ENCODE peak calls at places on chromosomes 11 and 22, in nine cellular contexts. One of them, this sample, is unnamed.

GRCh38 chr22:28793976-28794584 is 6.3 kb downstream of the XBP1 start:
- DNase-seq in Right ventricle myocardium superior: no peak
- DNase-seq in stimulated activated CD4-positive, alpha-beta T cell treated with anti-CD3 and anti-CD28 coated beads, Interleukin-12 subunit alpha, Interleukin-12 subunit beta, amount 100 ng/mL, for 4 hours: no peak
- DNase-seq in coronary artery: no peak
- DNase-seq in mucosa of descending colon: no peak
- DNase-seq in A172: no peak
- DNase-seq in mesenchymal stem cell: no peak
- DNase-seq in NAMALWA: no peak
- DNase-seq in HTR-8/SVneo: no peak
- DNase-seq in this sample: no peak

GRCh38 chr11:33500865-33501479 is 199.7 kb downstream of the C11orf91 start:
- DNase-seq in Right ventricle myocardium superior: no peak
- DNase-seq in stimulated activated CD4-positive, alpha-beta T cell treated with anti-CD3 and anti-CD28 coated beads, Interleukin-12 subunit alpha, Interleukin-12 subunit beta, amount 100 ng/mL, for 4 hours: no peak
- DNase-seq in coronary artery: no peak
- DNase-seq in mucosa of descending colon: no peak
- DNase-seq in A172: peak
- DNase-seq in mesenchymal stem cell: peak
- DNase-seq in NAMALWA: peak
- DNase-seq in HTR-8/SVneo: peak
- DNase-seq in this sample: no peak

GRCh38 chr11:132962026-132962425 is 570.3 kb downstream of the OPCML start:
- DNase-seq in Right ventricle myocardium superior: no peak
- DNase-seq in stimulated activated CD4-positive, alpha-beta T cell treated with anti-CD3 and anti-CD28 coated beads, Interleukin-12 subunit alpha, Interleukin-12 subunit beta, amount 100 ng/mL, for 4 hours: no peak
- DNase-seq in coronary artery: no peak
- DNase-seq in mucosa of descending colon: no peak
- DNase-seq in A172: peak
- DNase-seq in mesenchymal stem cell: no peak
- DNase-seq in NAMALWA: no peak
- DNase-seq in HTR-8/SVneo: no peak
- DNase-seq in this sample: no peak

GRCh38 chr11:64367931-64368672 is 9.1 kb downstream of the RPS6KA4 start:
- DNase-seq in Right ventricle myocardium superior: no peak
- DNase-seq in stimulated activated CD4-positive, alpha-beta T cell treated with anti-CD3 and anti-CD28 coated beads, Interleukin-12 subunit alpha, Interleukin-12 subunit beta, amount 100 ng/mL, for 4 hours: no peak
- DNase-seq in coronary artery: no peak
- DNase-seq in mucosa of descending colon: no peak
- DNase-seq in A172: no peak
- DNase-seq in mesenchymal stem cell: no peak
- DNase-seq in NAMALWA: no peak
- DNase-seq in HTR-8/SVneo: no peak
- DNase-seq in this sample: no peak

GRCh38 chr11:22337571-22338464 is at the start of gene SLC17A6:
- DNase-seq in Right ventricle myocardium superior: no peak
- DNase-seq in stimulated activated CD4-positive, alpha-beta T cell treated with anti-CD3 and anti-CD28 coated beads, Interleukin-12 subunit alpha, Interleukin-12 subunit beta, amount 100 ng/mL, for 4 hours: no peak
- DNase-seq in coronary artery: no peak
- DNase-seq in mucosa of descending colon: no peak
- DNase-seq in A172: peak
- DNase-seq in mesenchymal stem cell: peak
- DNase-seq in NAMALWA: peak
- DNase-seq in HTR-8/SVneo: no peak
- DNase-seq in this sample: no peak

GRCh38 chr11:37788141-37788877 is 1190.3 kb upstream of the RAG2 start:
- DNase-seq in Right ventricle myocardium superior: no peak
- DNase-seq in stimulated activated CD4-positive, alpha-beta T cell treated with anti-CD3 and anti-CD28 coated beads, Interleukin-12 subunit alpha, Interleukin-12 subunit beta, amount 100 ng/mL, for 4 hours: no peak
- DNase-seq in coronary artery: no peak
- DNase-seq in mucosa of descending colon: no peak
- DNase-seq in A172: peak
- DNase-seq in mesenchymal stem cell: peak
- DNase-seq in NAMALWA: no peak
- DNase-seq in HTR-8/SVneo: no peak
- DNase-seq in this sample: no peak

GRCh38 chr22:37817705-37818311 is 5.4 kb upstream of the GALR3 start:
- DNase-seq in Right ventricle myocardium superior: peak
- DNase-seq in stimulated activated CD4-positive, alpha-beta T cell treated with anti-CD3 and anti-CD28 coated beads, Interleukin-12 subunit alpha, Interleukin-12 subunit beta, amount 100 ng/mL, for 4 hours: peak
- DNase-seq in coronary artery: peak
- DNase-seq in mucosa of descending colon: peak
- DNase-seq in A172: peak
- DNase-seq in mesenchymal stem cell: peak
- DNase-seq in NAMALWA: peak
- DNase-seq in HTR-8/SVneo: peak
- DNase-seq in this sample: peak

GRCh38 chr22:25840162-25840561 is 98.2 kb downstream of the MYO18B start:
- DNase-seq in Right ventricle myocardium superior: no peak
- DNase-seq in stimulated activated CD4-positive, alpha-beta T cell treated with anti-CD3 and anti-CD28 coated beads, Interleukin-12 subunit alpha, Interleukin-12 subunit beta, amount 100 ng/mL, for 4 hours: no peak
- DNase-seq in coronary artery: peak
- DNase-seq in mucosa of descending colon: no peak
- DNase-seq in A172: no peak
- DNase-seq in mesenchymal stem cell: no peak
- DNase-seq in NAMALWA: no peak
- DNase-seq in HTR-8/SVneo: no peak
- DNase-seq in this sample: no peak

GRCh38 chr11:123188508-123189165 is 6.4 kb downstream of the CLMP start:
- DNase-seq in Right ventricle myocardium superior: no peak
- DNase-seq in stimulated activated CD4-positive, alpha-beta T cell treated with anti-CD3 and anti-CD28 coated beads, Interleukin-12 subunit alpha, Interleukin-12 subunit beta, amount 100 ng/mL, for 4 hours: no peak
- DNase-seq in coronary artery: no peak
- DNase-seq in mucosa of descending colon: no peak
- DNase-seq in A172: peak
- DNase-seq in mesenchymal stem cell: peak
- DNase-seq in NAMALWA: no peak
- DNase-seq in HTR-8/SVneo: no peak
- DNase-seq in this sample: no peak

GRCh38 chr22:40932396-40932795 is 18.8 kb upstream of the RBX1 start:
- DNase-seq in Right ventricle myocardium superior: no peak
- DNase-seq in stimulated activated CD4-positive, alpha-beta T cell treated with anti-CD3 and anti-CD28 coated beads, Interleukin-12 subunit alpha, Interleukin-12 subunit beta, amount 100 ng/mL, for 4 hours: no peak
- DNase-seq in coronary artery: no peak
- DNase-seq in mucosa of descending colon: no peak
- DNase-seq in A172: no peak
- DNase-seq in mesenchymal stem cell: no peak
- DNase-seq in NAMALWA: no peak
- DNase-seq in HTR-8/SVneo: no peak
- DNase-seq in this sample: no peak

GRCh38 chr11:61004841-61005240 is 33.4 kb downstream of the CD6 start:
- DNase-seq in Right ventricle myocardium superior: no peak
- DNase-seq in stimulated activated CD4-positive, alpha-beta T cell treated with anti-CD3 and anti-CD28 coated beads, Interleukin-12 subunit alpha, Interleukin-12 subunit beta, amount 100 ng/mL, for 4 hours: no peak
- DNase-seq in coronary artery: no peak
- DNase-seq in mucosa of descending colon: no peak
- DNase-seq in A172: no peak
- DNase-seq in mesenchymal stem cell: no peak
- DNase-seq in NAMALWA: no peak
- DNase-seq in HTR-8/SVneo: no peak
- DNase-seq in this sample: no peak

GRCh38 chr11:6229911-6230310 is 4.5 kb downstream of the FHIP1B start:
- DNase-seq in Right ventricle myocardium superior: no peak
- DNase-seq in stimulated activated CD4-positive, alpha-beta T cell treated with anti-CD3 and anti-CD28 coated beads, Interleukin-12 subunit alpha, Interleukin-12 subunit beta, amount 100 ng/mL, for 4 hours: no peak
- DNase-seq in coronary artery: no peak
- DNase-seq in mucosa of descending colon: no peak
- DNase-seq in A172: no peak
- DNase-seq in mesenchymal stem cell: no peak
- DNase-seq in NAMALWA: no peak
- DNase-seq in HTR-8/SVneo: no peak
- DNase-seq in this sample: no peak

GRCh38 chr11:128901655-128902514 is 10.7 kb downstream of the KCNJ5 start:
- DNase-seq in Right ventricle myocardium superior: no peak
- DNase-seq in stimulated activated CD4-positive, alpha-beta T cell treated with anti-CD3 and anti-CD28 coated beads, Interleukin-12 subunit alpha, Interleukin-12 subunit beta, amount 100 ng/mL, for 4 hours: no peak
- DNase-seq in coronary artery: no peak
- DNase-seq in mucosa of descending colon: no peak
- DNase-seq in A172: no peak
- DNase-seq in mesenchymal stem cell: no peak
- DNase-seq in NAMALWA: no peak
- DNase-seq in HTR-8/SVneo: no peak
- DNase-seq in this sample: no peak

GRCh38 chr11:12179521-12179920 is 69.1 kb downstream of the MICAL2 start:
- DNase-seq in Right ventricle myocardium superior: peak
- DNase-seq in stimulated activated CD4-positive, alpha-beta T cell treated with anti-CD3 and anti-CD28 coated beads, Interleukin-12 subunit alpha, Interleukin-12 subunit beta, amount 100 ng/mL, for 4 hours: no peak
- DNase-seq in coronary artery: no peak
- DNase-seq in mucosa of descending colon: no peak
- DNase-seq in A172: no peak
- DNase-seq in mesenchymal stem cell: no peak
- DNase-seq in NAMALWA: no peak
- DNase-seq in HTR-8/SVneo: no peak
- DNase-seq in this sample: no peak

GRCh38 chr11:833114-833791 is 501 bp downstream of the CD151 start:
- DNase-seq in Right ventricle myocardium superior: peak
- DNase-seq in stimulated activated CD4-positive, alpha-beta T cell treated with anti-CD3 and anti-CD28 coated beads, Interleukin-12 subunit alpha, Interleukin-12 subunit beta, amount 100 ng/mL, for 4 hours: no peak
- DNase-seq in coronary artery: no peak
- DNase-seq in mucosa of descending colon: peak
- DNase-seq in A172: peak
- DNase-seq in mesenchymal stem cell: peak
- DNase-seq in NAMALWA: no peak
- DNase-seq in HTR-8/SVneo: no peak
- DNase-seq in this sample: no peak

GRCh38 chr11:29018631-29019030 is 910.4 kb downstream of the METTL15 start:
- DNase-seq in Right ventricle myocardium superior: no peak
- DNase-seq in stimulated activated CD4-positive, alpha-beta T cell treated with anti-CD3 and anti-CD28 coated beads, Interleukin-12 subunit alpha, Interleukin-12 subunit beta, amount 100 ng/mL, for 4 hours: no peak
- DNase-seq in coronary artery: no peak
- DNase-seq in mucosa of descending colon: no peak
- DNase-seq in A172: peak
- DNase-seq in mesenchymal stem cell: peak
- DNase-seq in NAMALWA: no peak
- DNase-seq in HTR-8/SVneo: peak
- DNase-seq in this sample: no peak

GRCh38 chr11:74322667-74323066 is 11.2 kb upstream of the P4HA3 start:
- DNase-seq in Right ventricle myocardium superior: peak
- DNase-seq in stimulated activated CD4-positive, alpha-beta T cell treated with anti-CD3 and anti-CD28 coated beads, Interleukin-12 subunit alpha, Interleukin-12 subunit beta, amount 100 ng/mL, for 4 hours: no peak
- DNase-seq in coronary artery: peak
- DNase-seq in mucosa of descending colon: peak
- DNase-seq in A172: no peak
- DNase-seq in mesenchymal stem cell: no peak
- DNase-seq in NAMALWA: no peak
- DNase-seq in HTR-8/SVneo: no peak
- DNase-seq in this sample: peak

GRCh38 chr22:48744967-48745841 is 1082.5 kb downstream of the BRD1 start:
- DNase-seq in Right ventricle myocardium superior: no peak
- DNase-seq in stimulated activated CD4-positive, alpha-beta T cell treated with anti-CD3 and anti-CD28 coated beads, Interleukin-12 subunit alpha, Interleukin-12 subunit beta, amount 100 ng/mL, for 4 hours: no peak
- DNase-seq in coronary artery: peak
- DNase-seq in mucosa of descending colon: no peak
- DNase-seq in A172: no peak
- DNase-seq in mesenchymal stem cell: no peak
- DNase-seq in NAMALWA: no peak
- DNase-seq in HTR-8/SVneo: no peak
- DNase-seq in this sample: peak

GRCh38 chr22:44407404-44408226 is 90.4 kb downstream of the RTL6 start:
- DNase-seq in Right ventricle myocardium superior: peak
- DNase-seq in stimulated activated CD4-positive, alpha-beta T cell treated with anti-CD3 and anti-CD28 coated beads, Interleukin-12 subunit alpha, Interleukin-12 subunit beta, amount 100 ng/mL, for 4 hours: no peak
- DNase-seq in coronary artery: no peak
- DNase-seq in mucosa of descending colon: peak
- DNase-seq in A172: no peak
- DNase-seq in mesenchymal stem cell: no peak
- DNase-seq in NAMALWA: no peak
- DNase-seq in HTR-8/SVneo: no peak
- DNase-seq in this sample: no peak

GRCh38 chr11:77580712-77581337 is 8.9 kb upstream of the AQP11 start:
- DNase-seq in Right ventricle myocardium superior: no peak
- DNase-seq in stimulated activated CD4-positive, alpha-beta T cell treated with anti-CD3 and anti-CD28 coated beads, Interleukin-12 subunit alpha, Interleukin-12 subunit beta, amount 100 ng/mL, for 4 hours: no peak
- DNase-seq in coronary artery: no peak
- DNase-seq in mucosa of descending colon: no peak
- DNase-seq in A172: peak
- DNase-seq in mesenchymal stem cell: peak
- DNase-seq in NAMALWA: peak
- DNase-seq in HTR-8/SVneo: no peak
- DNase-seq in this sample: no peak

GRCh38 chr11:59206635-59207034 is 6.1 kb downstream of the MPEG1 start:
- DNase-seq in Right ventricle myocardium superior: peak
- DNase-seq in stimulated activated CD4-positive, alpha-beta T cell treated with anti-CD3 and anti-CD28 coated beads, Interleukin-12 subunit alpha, Interleukin-12 subunit beta, amount 100 ng/mL, for 4 hours: no peak
- DNase-seq in coronary artery: no peak
- DNase-seq in mucosa of descending colon: no peak
- DNase-seq in A172: peak
- DNase-seq in mesenchymal stem cell: peak
- DNase-seq in NAMALWA: peak
- DNase-seq in HTR-8/SVneo: peak
- DNase-seq in this sample: no peak

GRCh38 chr11:74282863-74283484 is 28.5 kb downstream of the P4HA3 start:
- DNase-seq in Right ventricle myocardium superior: no peak
- DNase-seq in stimulated activated CD4-positive, alpha-beta T cell treated with anti-CD3 and anti-CD28 coated beads, Interleukin-12 subunit alpha, Interleukin-12 subunit beta, amount 100 ng/mL, for 4 hours: no peak
- DNase-seq in coronary artery: no peak
- DNase-seq in mucosa of descending colon: no peak
- DNase-seq in A172: no peak
- DNase-seq in mesenchymal stem cell: no peak
- DNase-seq in NAMALWA: no peak
- DNase-seq in HTR-8/SVneo: no peak
- DNase-seq in this sample: no peak

GRCh38 chr11:109865558-109866186 is 227.5 kb upstream of the ZC3H12C start:
- DNase-seq in Right ventricle myocardium superior: no peak
- DNase-seq in stimulated activated CD4-positive, alpha-beta T cell treated with anti-CD3 and anti-CD28 coated beads, Interleukin-12 subunit alpha, Interleukin-12 subunit beta, amount 100 ng/mL, for 4 hours: no peak
- DNase-seq in coronary artery: no peak
- DNase-seq in mucosa of descending colon: no peak
- DNase-seq in A172: peak
- DNase-seq in mesenchymal stem cell: no peak
- DNase-seq in NAMALWA: no peak
- DNase-seq in HTR-8/SVneo: peak
- DNase-seq in this sample: no peak

GRCh38 chr22:33921576-33922181 is 1.4 kb upstream of the LARGE1 start:
- DNase-seq in Right ventricle myocardium superior: peak
- DNase-seq in stimulated activated CD4-positive, alpha-beta T cell treated with anti-CD3 and anti-CD28 coated beads, Interleukin-12 subunit alpha, Interleukin-12 subunit beta, amount 100 ng/mL, for 4 hours: peak
- DNase-seq in coronary artery: peak
- DNase-seq in mucosa of descending colon: peak
- DNase-seq in A172: no peak
- DNase-seq in mesenchymal stem cell: peak
- DNase-seq in NAMALWA: peak
- DNase-seq in HTR-8/SVneo: no peak
- DNase-seq in this sample: peak

GRCh38 chr11:105057432-105057831 is 12.3 kb upstream of the CARD16 start:
- DNase-seq in Right ventricle myocardium superior: no peak
- DNase-seq in stimulated activated CD4-positive, alpha-beta T cell treated with anti-CD3 and anti-CD28 coated beads, Interleukin-12 subunit alpha, Interleukin-12 subunit beta, amount 100 ng/mL, for 4 hours: no peak
- DNase-seq in coronary artery: no peak
- DNase-seq in mucosa of descending colon: no peak
- DNase-seq in A172: no peak
- DNase-seq in mesenchymal stem cell: no peak
- DNase-seq in NAMALWA: no peak
- DNase-seq in HTR-8/SVneo: no peak
- DNase-seq in this sample: no peak

GRCh38 chr11:10441021-10441523 is 14.0 kb upstream of the AMPD3 start:
- DNase-seq in Right ventricle myocardium superior: no peak
- DNase-seq in stimulated activated CD4-positive, alpha-beta T cell treated with anti-CD3 and anti-CD28 coated beads, Interleukin-12 subunit alpha, Interleukin-12 subunit beta, amount 100 ng/mL, for 4 hours: no peak
- DNase-seq in coronary artery: no peak
- DNase-seq in mucosa of descending colon: no peak
- DNase-seq in A172: no peak
- DNase-seq in mesenchymal stem cell: peak
- DNase-seq in NAMALWA: no peak
- DNase-seq in HTR-8/SVneo: no peak
- DNase-seq in this sample: no peak

GRCh38 chr11:104534268-104534667 is 364.0 kb downstream of the CASP12 start:
- DNase-seq in Right ventricle myocardium superior: no peak
- DNase-seq in stimulated activated CD4-positive, alpha-beta T cell treated with anti-CD3 and anti-CD28 coated beads, Interleukin-12 subunit alpha, Interleukin-12 subunit beta, amount 100 ng/mL, for 4 hours: no peak
- DNase-seq in coronary artery: no peak
- DNase-seq in mucosa of descending colon: no peak
- DNase-seq in A172: peak
- DNase-seq in mesenchymal stem cell: peak
- DNase-seq in NAMALWA: no peak
- DNase-seq in HTR-8/SVneo: peak
- DNase-seq in this sample: no peak

GRCh38 chr11:34639545-34639944 is 18.7 kb downstream of the EHF start:
- DNase-seq in Right ventricle myocardium superior: no peak
- DNase-seq in stimulated activated CD4-positive, alpha-beta T cell treated with anti-CD3 and anti-CD28 coated beads, Interleukin-12 subunit alpha, Interleukin-12 subunit beta, amount 100 ng/mL, for 4 hours: no peak
- DNase-seq in coronary artery: no peak
- DNase-seq in mucosa of descending colon: peak
- DNase-seq in A172: peak
- DNase-seq in mesenchymal stem cell: no peak
- DNase-seq in NAMALWA: no peak
- DNase-seq in HTR-8/SVneo: no peak
- DNase-seq in this sample: no peak